ENCODE peak calls at places on chromosomes 12 and 14, in four cellular contexts. T is HCT116, B is neural progenitor cell, Y is OCI-LY7. K is an unnamed sample.

GRCh38 chr12:111253213-111253612 is 115.7 kb downstream of the PHETA1 start:
- DNase-seq in T (no peak), B (no peak), Y (no peak), K (no peak)

GRCh38 chr12:39003541-39004160 is 98.3 kb upstream of the CPNE8 start:
- DNase-seq in T (no peak), B (no peak), Y (no peak), K (no peak)

GRCh38 chr12:52395761-52396434 is 10.2 kb downstream of the KRT82 start:
- DNase-seq in T (peak; percentile 75), B (peak; percentile 54), Y (peak; percentile 33), K (peak; percentile 19)

GRCh38 chr12:109679716-109680520 is 33.7 kb upstream of the FAM222A start:
- DNase-seq in T (no peak), B (no peak), Y (no peak), K (no peak)

GRCh38 chr12:113479578-113480335 is 8.1 kb upstream of the LHX5 start:
- DNase-seq in T (no peak), B (peak; percentile 94), Y (no peak), K (no peak)

GRCh38 chr14:80930095-80930494 is 11.4 kb downstream of the CEP128 start:
- DNase-seq in T (no peak), B (no peak), Y (peak; percentile 53), K (no peak)

GRCh38 chr14:60249321-60250251 is 565 bp downstream of the PPM1A start:
- DNase-seq in T (peak; percentile 22), B (peak; percentile 95), Y (peak; percentile 89), K (peak; percentile 53)

GRCh38 chr14:100124551-100125088 is 34.8 kb downstream of the DEGS2 start:
- DNase-seq in T (no peak), B (no peak), Y (no peak), K (no peak)

GRCh38 chr12:89453579-89453978 is 71.0 kb downstream of the GALNT4 start:
- DNase-seq in T (no peak), B (no peak), Y (no peak), K (no peak)

GRCh38 chr12:117481470-117481869 is 120.0 kb upstream of the NOS1 start:
- DNase-seq in T (no peak), B (no peak), Y (no peak), K (no peak)

GRCh38 chr14:61477845-61478438 is 156.6 kb downstream of the PRKCH start:
- DNase-seq in T (peak; percentile 40), B (no peak), Y (peak; percentile 82), K (no peak)

GRCh38 chr12:48197549-48197966 is 5.5 kb downstream of the OR10AD1 start:
- DNase-seq in T (peak; percentile 23), B (peak; percentile 37), Y (peak; percentile 43), K (peak; percentile 61)

GRCh38 chr14:82855912-82856381 is 1322.3 kb upstream of the SEL1L start:
- DNase-seq in T (no peak), B (peak; percentile 21), Y (peak; percentile 2), K (peak; percentile 8)

GRCh38 chr12:95790912-95791849 is 617 bp upstream of the NTN4 start:
- DNase-seq in T (no peak), B (peak; percentile 57), Y (no peak), K (no peak)

GRCh38 chr12:132812631-132813305 is 15.9 kb downstream of the GOLGA3 start:
- DNase-seq in T (no peak), B (no peak), Y (no peak), K (no peak)

GRCh38 chr12:6376965-6377666 is 1.8 kb upstream of the SCNN1A start:
- DNase-seq in T (no peak), B (no peak), Y (peak; percentile 21), K (no peak)

GRCh38 chr14:30209136-30209535 is 281.5 kb upstream of the PRKD1 start:
- DNase-seq in T (no peak), B (no peak), Y (no peak), K (no peak)

GRCh38 chr12:67386869-67387570 is 117.9 kb downstream of the CAND1 start:
- DNase-seq in T (no peak), B (no peak), Y (no peak), K (no peak)

GRCh38 chr12:97575792-97576191 is 113.2 kb downstream of the RMST start:
- DNase-seq in T (no peak), B (no peak), Y (no peak), K (no peak)

GRCh38 chr12:2035421-2036080 is 17.2 kb upstream of the CACNA1C start:
- DNase-seq in T (no peak), B (no peak), Y (no peak), K (no peak)

GRCh38 chr14:28767851-28768548 is 1.4 kb downstream of the FOXG1 start:
- DNase-seq in T (no peak), B (peak; percentile 78), Y (no peak), K (no peak)

GRCh38 chr14:105470812-105471771 is 3.5 kb upstream of the CRIP2 start:
- DNase-seq in T (no peak), B (peak; percentile 73), Y (no peak), K (no peak)

GRCh38 chr12:109497675-109498074 is 20.2 kb downstream of the UBE3B start:
- DNase-seq in T (no peak), B (no peak), Y (no peak), K (no peak)

GRCh38 chr12:89189448-89189847 is 162.9 kb downstream of the DUSP6 start:
- DNase-seq in T (no peak), B (no peak), Y (no peak), K (no peak)

GRCh38 chr14:92352158-92352985 is 29.4 kb downstream of the SLC24A4 start:
- DNase-seq in T (peak; percentile 40), B (peak; percentile 53), Y (peak; percentile 26), K (no peak)

GRCh38 chr12:92502417-92503028 is 200.3 kb upstream of the PLEKHG7 start:
- DNase-seq in T (no peak), B (no peak), Y (peak; percentile 69), K (peak; percentile 50)

GRCh38 chr12:62817556-62818271 is 117.2 kb downstream of the PPM1H start:
- DNase-seq in T (no peak), B (no peak), Y (no peak), K (peak; percentile 78)

GRCh38 chr12:48901278-48901677 is 24.0 kb downstream of the FKBP11 start:
- DNase-seq in T (no peak), B (no peak), Y (no peak), K (peak; percentile 15)

GRCh38 chr12:95218164-95218851 is 701 bp downstream of the VEZT start:
- DNase-seq in T (no peak), B (no peak), Y (peak; percentile 79), K (peak; percentile 57)

GRCh38 chr12:57882575-57882974 is 36.0 kb upstream of the CTDSP2 start:
- DNase-seq in T (no peak), B (no peak), Y (no peak), K (no peak)

GRCh38 chr12:27190761-27191160 is 53.3 kb upstream of the STK38L start:
- DNase-seq in T (no peak), B (no peak), Y (no peak), K (no peak)

GRCh38 chr12:16020034-16020433 is 108.9 kb downstream of the DERA start:
- DNase-seq in T (no peak), B (no peak), Y (no peak), K (no peak)

GRCh38 chr12:76032043-76032981 is 736 bp upstream of the PHLDA1 start:
- DNase-seq in T (no peak), B (peak; percentile 67), Y (peak; percentile 31), K (peak; percentile 79)

GRCh38 chr12:39441963-39442894 is 691 bp downstream of the KIF21A start:
- DNase-seq in T (no peak), B (peak; percentile 63), Y (no peak), K (peak; percentile 33)

GRCh38 chr14:76844223-76844622 is 18.0 kb downstream of the LRRC74A start:
- DNase-seq in T (peak; percentile 47), B (peak; percentile 18), Y (no peak), K (no peak)
- H2AFZ ChIP-seq in T (peak overlapping the region; percentile 80), B (peak overlapping the region; percentile 76), Y (no peak overlapping the region), K (no peak overlapping the region)

GRCh38 chr12:8823565-8824300 is 1.3 kb downstream of the A2ML1 start:
- DNase-seq in T (peak; percentile 6), B (peak; percentile 85), Y (peak; percentile 66), K (no peak)
- TF ChIP-seq CTCF in T (peak; percentile 74), B (peak; percentile 94), Y (peak; percentile 94), K (peak; percentile 16)

GRCh38 chr12:12202747-12203146 is 64.1 kb downstream of the LRP6 start:
- DNase-seq in T (no peak), B (no peak), Y (no peak), K (no peak)
- H3K4me2 ChIP-seq in T (no peak overlapping the region), B (no peak overlapping the region), Y (no peak overlapping the region), K (no peak overlapping the region)

GRCh38 chr12:31651893-31652521 is 7.5 kb upstream of the ETFBKMT start:
- DNase-seq in T (no peak), B (no peak), Y (no peak), K (peak; percentile 86)

GRCh38 chr12:31655208-31655607 is 4.3 kb upstream of the ETFBKMT start:
- DNase-seq in T (no peak), B (no peak), Y (no peak), K (no peak)

GRCh38 chr12:31647106-31647505 is 12.4 kb upstream of the ETFBKMT start:
- DNase-seq in T (no peak), B (no peak), Y (no peak), K (no peak)

GRCh38 chr12:31655792-31656191 is 3.7 kb upstream of the ETFBKMT start:
- DNase-seq in T (no peak), B (no peak), Y (no peak), K (no peak)

DNA sequence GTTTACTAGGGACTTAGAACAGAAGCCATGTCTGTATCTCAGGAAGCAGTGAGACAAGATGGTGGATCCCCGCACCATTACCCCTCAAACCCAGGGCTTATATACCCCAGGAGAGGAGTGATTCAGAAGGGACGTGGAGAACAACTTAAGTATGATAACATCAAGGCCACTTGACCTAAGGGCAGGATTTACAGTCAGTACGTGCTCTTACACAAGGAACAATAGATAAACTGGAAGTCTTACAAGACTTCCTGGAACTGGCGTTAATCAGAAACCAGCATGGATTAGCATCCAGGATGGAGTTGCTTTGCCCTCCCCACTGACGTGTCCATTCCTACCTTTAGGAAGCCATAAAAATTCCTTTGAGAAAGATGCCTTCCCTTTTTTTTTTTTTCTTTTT is 8.6 kb upstream of the ETFBKMT start:
- DNase-seq in T (no peak), B (no peak), Y (no peak), K (no peak)
- H2AFZ ChIP-seq in T (no peak overlapping the region), B (no peak overlapping the region), Y (peak overlapping the region; percentile 28), K (peak overlapping the region; percentile 64)

K was measured in MM.1S.